ENCODE peak calls at places on chromosomes 11 and 22, in six cellular contexts. One of them, this sample, is unnamed.

GRCh38 chr11:44007746-44008501 is 39.9 kb upstream of the ACCSL start:
- DNase-seq in HepG2: no peak
- DNase-seq in H1: peak
- DNase-seq in K562: no peak
- DNase-seq in GM12878: no peak
- DNase-seq in HCT116: no peak
- DNase-seq in this sample: no peak

GRCh38 chr22:49240016-49240380 is 587.7 kb downstream of the BRD1 start:
- DNase-seq in K562: no peak
- DNase-seq in GM12878: no peak
- DNase-seq in H1: no peak
- DNase-seq in HCT116: no peak
- DNase-seq in HepG2: no peak
- DNase-seq in this sample: no peak

GRCh38 chr11:107999759-108000455 is 8.8 kb upstream of the CUL5 start:
- DNase-seq in K562: peak
- DNase-seq in H1: peak
- DNase-seq in HepG2: peak
- DNase-seq in HCT116: peak
- DNase-seq in GM12878: peak
- DNase-seq in this sample: peak

GRCh38 chr11:134559617-134559992 is 147.6 kb upstream of the B3GAT1 start:
- DNase-seq in H1: peak
- DNase-seq in GM12878: no peak
- DNase-seq in HCT116: no peak
- DNase-seq in K562: no peak
- DNase-seq in HepG2: no peak
- DNase-seq in this sample: no peak

GRCh38 chr22:42688241-42688913 is 32.3 kb downstream of the A4GALT start:
- DNase-seq in H1: no peak
- DNase-seq in HCT116: no peak
- DNase-seq in HepG2: peak
- DNase-seq in GM12878: no peak
- DNase-seq in K562: peak
- DNase-seq in this sample: peak

GRCh38 chr11:11982975-11983374 is 25.5 kb downstream of the DKK3 start:
- DNase-seq in K562: no peak
- DNase-seq in H1: no peak
- DNase-seq in GM12878: no peak
- DNase-seq in HCT116: no peak
- DNase-seq in HepG2: no peak
- DNase-seq in this sample: no peak

GRCh38 chr11:77801477-77801876 is 19.0 kb downstream of the RSF1 start:
- DNase-seq in K562: no peak
- DNase-seq in GM12878: no peak
- DNase-seq in HepG2: peak
- DNase-seq in HCT116: no peak
- DNase-seq in H1: no peak
- DNase-seq in this sample: no peak

GRCh38 chr22:40533712-40534378 is 102.7 kb downstream of the MRTFA start:
- DNase-seq in HepG2: no peak
- DNase-seq in HCT116: no peak
- DNase-seq in GM12878: peak
- DNase-seq in H1: no peak
- DNase-seq in K562: peak
- DNase-seq in this sample: no peak

GRCh38 chr11:60206616-60207015 is 23.7 kb upstream of the MS4A6A start:
- DNase-seq in H1: no peak
- DNase-seq in HCT116: no peak
- DNase-seq in HepG2: no peak
- DNase-seq in GM12878: no peak
- DNase-seq in K562: no peak
- DNase-seq in this sample: no peak

GRCh38 chr22:50184541-50185383 is 951 bp upstream of the TRABD start:
- DNase-seq in HCT116: no peak
- DNase-seq in H1: peak
- DNase-seq in K562: no peak
- DNase-seq in HepG2: no peak
- DNase-seq in GM12878: no peak
- DNase-seq in this sample: no peak

GRCh38 chr11:62427630-62428233 is 8.9 kb downstream of the SCGB1A1 start:
- DNase-seq in GM12878: peak
- DNase-seq in HCT116: no peak
- DNase-seq in H1: no peak
- DNase-seq in K562: no peak
- DNase-seq in HepG2: no peak
- DNase-seq in this sample: no peak

GRCh38 chr11:118353084-118353710 is 6.2 kb upstream of the UBE4A start:
- DNase-seq in H1: no peak
- DNase-seq in HepG2: no peak
- DNase-seq in GM12878: no peak
- DNase-seq in HCT116: no peak
- DNase-seq in K562: peak
- DNase-seq in this sample: no peak

GRCh38 chr22:40597541-40598453 is 38.7 kb downstream of the MRTFA start:
- DNase-seq in H1: no peak
- DNase-seq in HCT116: no peak
- DNase-seq in GM12878: no peak
- DNase-seq in HepG2: no peak
- DNase-seq in K562: no peak
- DNase-seq in this sample: no peak

GRCh38 chr22:20091690-20092476 is 11.8 kb downstream of the DGCR8 start:
- DNase-seq in GM12878: no peak
- DNase-seq in H1: no peak
- DNase-seq in HepG2: no peak
- DNase-seq in HCT116: no peak
- DNase-seq in K562: no peak
- DNase-seq in this sample: no peak

GRCh38 chr11:31812392-31813241 is 1.5 kb upstream of the PAX6 start:
- DNase-seq in K562: no peak
- DNase-seq in HCT116: no peak
- DNase-seq in H1: peak
- DNase-seq in GM12878: no peak
- DNase-seq in HepG2: peak
- DNase-seq in this sample: no peak
- H3K4me3 ChIP-seq in K562: no peak
- H3K4me3 ChIP-seq in HCT116: no peak
- H3K4me3 ChIP-seq in H1: peak
- H3K4me3 ChIP-seq in GM12878: peak
- H3K4me3 ChIP-seq in HepG2: peak
- H3K4me3 ChIP-seq in this sample: peak

DNA sequence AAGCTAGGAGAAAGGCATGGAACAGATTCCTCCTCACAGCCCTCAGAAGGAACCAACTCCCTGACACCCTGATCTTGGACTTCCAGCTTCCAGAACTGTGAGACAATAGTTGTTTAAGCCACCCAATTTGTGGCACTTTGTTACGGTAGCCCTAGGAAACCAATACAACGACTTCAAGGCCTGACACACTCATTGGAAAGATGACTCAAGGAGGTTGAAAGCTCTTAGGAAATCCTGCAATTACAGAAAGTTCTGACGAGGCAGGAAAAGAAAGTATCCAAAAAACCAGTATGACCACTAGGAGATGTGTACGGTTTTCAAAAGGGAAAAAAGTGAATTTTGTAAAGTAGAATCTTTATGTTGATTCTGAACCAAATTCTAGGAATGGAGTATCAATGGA is 161.4 kb downstream of the SWAP70 start:
- DNase-seq in K562: no peak
- DNase-seq in H1: no peak
- DNase-seq in HepG2: no peak
- DNase-seq in GM12878: no peak
- DNase-seq in HCT116: no peak
- DNase-seq in this sample: no peak
- TF ChIP-seq ZNF274 in K562: no peak
- TF ChIP-seq ZNF274 in H1: no peak
- TF ChIP-seq ZNF274 in HepG2: no peak
- TF ChIP-seq ZNF274 in GM12878: no peak
- TF ChIP-seq ZNF274 in HCT116: no peak
- TF ChIP-seq ZNF274 in this sample: no peak

DNA sequence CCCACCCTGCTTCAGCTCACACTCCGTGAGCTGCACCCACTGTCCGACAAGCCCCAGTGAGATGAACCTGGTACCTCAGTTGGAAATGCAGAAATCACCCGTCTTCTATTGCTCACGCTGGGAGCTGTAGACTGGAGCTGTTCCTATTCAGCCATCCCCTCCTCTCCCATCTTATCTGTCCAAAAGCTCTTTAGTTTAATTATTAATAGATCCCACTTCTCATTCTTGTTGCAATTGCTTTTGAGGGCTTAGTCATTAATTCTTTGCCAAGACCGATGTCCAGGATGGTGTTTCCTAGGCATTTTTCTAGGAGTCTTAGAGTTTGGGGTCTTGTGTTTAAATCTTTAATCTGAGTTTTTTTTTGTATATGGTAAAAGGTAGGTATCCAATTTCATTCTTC is 116.8 kb downstream of the TRIM44 start:
- DNase-seq in H1: no peak
- DNase-seq in HepG2: no peak
- DNase-seq in GM12878: no peak
- DNase-seq in K562: no peak
- DNase-seq in HCT116: no peak
- DNase-seq in this sample: no peak
- H3K4me3 ChIP-seq in H1: no peak
- H3K4me3 ChIP-seq in HepG2: no peak
- H3K4me3 ChIP-seq in GM12878: no peak
- H3K4me3 ChIP-seq in K562: no peak
- H3K4me3 ChIP-seq in HCT116: no peak
- H3K4me3 ChIP-seq in this sample: no peak

DNA sequence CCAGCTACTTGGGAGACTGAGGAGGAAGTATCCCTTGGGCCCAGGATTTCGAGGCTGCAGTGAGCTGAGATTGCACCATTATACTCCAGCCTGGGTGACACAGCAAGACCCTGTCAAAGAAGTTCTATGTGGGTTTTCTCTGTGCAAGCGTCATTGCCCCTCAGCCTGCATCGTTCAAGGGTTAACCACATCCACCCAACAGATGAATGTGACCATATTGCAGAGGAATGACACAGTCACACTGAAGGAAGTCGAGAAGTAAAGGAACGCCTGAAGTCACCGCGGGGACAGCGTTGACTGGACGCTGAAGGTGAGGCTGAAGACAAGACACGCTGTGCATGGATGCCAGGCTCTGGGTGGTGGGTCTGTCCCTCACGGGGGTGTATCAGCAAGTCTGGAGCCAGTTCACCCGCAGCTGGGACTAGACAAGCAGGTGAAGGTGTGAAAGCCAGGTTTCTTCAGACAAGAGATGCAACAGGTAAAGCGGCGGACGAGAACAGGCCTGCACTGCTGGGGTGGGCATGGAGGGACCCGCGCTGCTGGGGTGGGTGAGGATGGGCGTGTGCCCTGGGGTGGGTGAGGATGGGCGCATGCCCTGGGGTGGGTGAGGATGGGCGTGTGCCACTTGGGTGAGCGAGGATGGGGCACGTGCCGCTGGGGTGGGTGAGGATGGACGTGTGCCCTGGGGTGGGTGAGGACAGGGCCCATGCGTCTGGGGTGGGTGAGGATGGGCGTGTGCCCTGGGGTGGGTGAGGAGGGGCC is 36.5 kb upstream of the TOLLIP start:
- DNase-seq in HepG2: no peak
- DNase-seq in H1: no peak
- DNase-seq in HCT116: no peak
- DNase-seq in GM12878: no peak
- DNase-seq in K562: no peak
- DNase-seq in this sample: no peak
- TF ChIP-seq ZNF274 in HepG2: no peak
- TF ChIP-seq ZNF274 in H1: no peak
- TF ChIP-seq ZNF274 in HCT116: no peak
- TF ChIP-seq ZNF274 in GM12878: no peak
- TF ChIP-seq ZNF274 in K562: no peak
- TF ChIP-seq ZNF274 in this sample: no peak

DNA sequence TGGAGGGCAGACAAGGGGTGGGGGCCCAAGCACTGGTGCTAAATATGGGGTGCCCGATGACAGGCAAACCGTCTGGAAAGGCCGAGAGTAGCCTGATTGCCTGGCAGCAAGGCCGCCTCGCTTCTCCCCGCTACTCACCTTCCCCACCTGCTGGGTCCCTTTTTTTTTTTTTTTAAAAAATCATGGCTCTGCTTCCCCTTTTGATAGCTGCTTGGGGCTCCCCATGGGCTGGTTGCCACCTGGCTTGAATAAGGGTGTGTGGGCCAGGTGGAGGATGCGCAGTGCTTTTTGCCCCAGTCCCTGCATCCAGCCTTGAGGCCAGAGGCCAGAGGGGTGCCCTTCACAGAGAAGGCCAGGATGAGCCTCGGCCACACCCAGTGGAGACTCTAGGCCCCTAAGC is 112.0 kb downstream of the ST3GAL4 start:
- DNase-seq in HCT116: no peak
- DNase-seq in H1: no peak
- DNase-seq in K562: no peak
- DNase-seq in GM12878: no peak
- DNase-seq in HepG2: no peak
- DNase-seq in this sample: no peak
- H3K4me3 ChIP-seq in HCT116: no peak
- H3K4me3 ChIP-seq in H1: no peak
- H3K4me3 ChIP-seq in K562: no peak
- H3K4me3 ChIP-seq in GM12878: no peak
- H3K4me3 ChIP-seq in HepG2: no peak
- H3K4me3 ChIP-seq in this sample: no peak

GRCh38 chr11:117180661-117181585 is 2.4 kb downstream of the SIDT2 start:
- DNase-seq in HepG2: peak
- DNase-seq in GM12878: peak
- DNase-seq in K562: peak
- DNase-seq in H1: peak
- DNase-seq in HCT116: peak
- DNase-seq in this sample: peak

GRCh38 chr11:117178210-117179034 is at the start of gene SIDT2:
- DNase-seq in HCT116: peak
- DNase-seq in HepG2: peak
- DNase-seq in GM12878: peak
- DNase-seq in H1: peak
- DNase-seq in K562: peak
- DNase-seq in this sample: peak

GRCh38 chr11:117180020-117180419 is 1.5 kb downstream of the SIDT2 start:
- DNase-seq in H1: no peak
- DNase-seq in HCT116: no peak
- DNase-seq in HepG2: no peak
- DNase-seq in K562: no peak
- DNase-seq in GM12878: no peak
- DNase-seq in this sample: no peak

GRCh38 chr11:117177534-117178209 is 871 bp upstream of the SIDT2 start:
- DNase-seq in HCT116: no peak
- DNase-seq in K562: no peak
- DNase-seq in H1: no peak
- DNase-seq in GM12878: no peak
- DNase-seq in HepG2: no peak
- DNase-seq in this sample: no peak

GRCh38 chr11:117179048-117179999 is 781 bp downstream of the SIDT2 start:
- DNase-seq in K562: peak
- DNase-seq in H1: no peak
- DNase-seq in HepG2: no peak
- DNase-seq in GM12878: peak
- DNase-seq in HCT116: no peak
- DNase-seq in this sample: no peak
- TF ChIP-seq ZNF274 in K562: no peak
- TF ChIP-seq ZNF274 in H1: no peak
- TF ChIP-seq ZNF274 in HepG2: peak
- TF ChIP-seq ZNF274 in GM12878: no peak
- TF ChIP-seq ZNF274 in HCT116: no peak
- TF ChIP-seq ZNF274 in this sample: no peak

This sample was measured in NT2/D1.